ENCODE peak calls at places on chromosomes 1 and 21, in ten cellular contexts. One of them, this sample, is unnamed.
A peak's percentile ranks its signal among the peaks of the same experiment; 100 is the strongest.

GRCh38 chr21:24197956-24198355 is 1409.3 kb downstream of the MRPL39 start:
- DNase-seq in aorta: no peak
- DNase-seq in WTC11: no peak
- DNase-seq in M059J: no peak
- DNase-seq in stimulated activated CD8-positive, alpha-beta memory T cell treated with anti-CD3 and anti-CD28 coated beads, Interleukin-4, amount 100 ng/mL, for 1 hour: no peak
- DNase-seq in T-helper 2 cell: no peak
- DNase-seq in C1 segment of cervical spinal cord: no peak
- DNase-seq in SK-N-SH: no peak
- DNase-seq in bronchial epithelial cell: no peak
- DNase-seq in stimulated activated CD4-positive, alpha-beta T cell treated with anti-CD3 and anti-CD28 coated beads, Interleukin-12 subunit alpha, Interleukin-12 subunit beta, amount 100 ng/mL, for 48 hours: no peak
- DNase-seq in this sample: no peak

GRCh38 chr1:21762022-21762404 is 20.9 kb downstream of the USP48 start:
- DNase-seq in WTC11: no peak
- DNase-seq in stimulated activated CD4-positive, alpha-beta T cell treated with anti-CD3 and anti-CD28 coated beads, Interleukin-12 subunit alpha, Interleukin-12 subunit beta, amount 100 ng/mL, for 48 hours: no peak
- DNase-seq in M059J: no peak
- DNase-seq in bronchial epithelial cell: no peak
- DNase-seq in C1 segment of cervical spinal cord: no peak
- DNase-seq in aorta: no peak
- DNase-seq in stimulated activated CD8-positive, alpha-beta memory T cell treated with anti-CD3 and anti-CD28 coated beads, Interleukin-4, amount 100 ng/mL, for 1 hour: no peak
- DNase-seq in SK-N-SH: no peak
- DNase-seq in T-helper 2 cell: no peak
- DNase-seq in this sample: no peak

GRCh38 chr1:11736746-11737639 is 1.1 kb downstream of the AGTRAP start:
- DNase-seq in M059J: peak; percentile 77
- DNase-seq in WTC11: peak; percentile 46
- DNase-seq in T-helper 2 cell: peak; percentile 24
- DNase-seq in SK-N-SH: peak; percentile 66
- DNase-seq in aorta: peak; percentile 72
- DNase-seq in stimulated activated CD4-positive, alpha-beta T cell treated with anti-CD3 and anti-CD28 coated beads, Interleukin-12 subunit alpha, Interleukin-12 subunit beta, amount 100 ng/mL, for 48 hours: no peak
- DNase-seq in bronchial epithelial cell: peak; percentile 99
- DNase-seq in stimulated activated CD8-positive, alpha-beta memory T cell treated with anti-CD3 and anti-CD28 coated beads, Interleukin-4, amount 100 ng/mL, for 1 hour: no peak
- DNase-seq in C1 segment of cervical spinal cord: peak; percentile 72
- DNase-seq in this sample: peak; percentile 49

GRCh38 chr1:172967936-172968335 is 82.8 kb downstream of the TNFSF18 start:
- DNase-seq in aorta: no peak
- DNase-seq in stimulated activated CD4-positive, alpha-beta T cell treated with anti-CD3 and anti-CD28 coated beads, Interleukin-12 subunit alpha, Interleukin-12 subunit beta, amount 100 ng/mL, for 48 hours: no peak
- DNase-seq in WTC11: no peak
- DNase-seq in stimulated activated CD8-positive, alpha-beta memory T cell treated with anti-CD3 and anti-CD28 coated beads, Interleukin-4, amount 100 ng/mL, for 1 hour: no peak
- DNase-seq in C1 segment of cervical spinal cord: no peak
- DNase-seq in T-helper 2 cell: no peak
- DNase-seq in bronchial epithelial cell: no peak
- DNase-seq in M059J: peak; percentile 35
- DNase-seq in SK-N-SH: no peak
- DNase-seq in this sample: no peak

GRCh38 chr1:24724345-24725208 is 20.7 kb upstream of the CLIC4 start:
- DNase-seq in WTC11: peak; percentile 41
- DNase-seq in stimulated activated CD4-positive, alpha-beta T cell treated with anti-CD3 and anti-CD28 coated beads, Interleukin-12 subunit alpha, Interleukin-12 subunit beta, amount 100 ng/mL, for 48 hours: no peak
- DNase-seq in T-helper 2 cell: no peak
- DNase-seq in M059J: peak; percentile 95
- DNase-seq in stimulated activated CD8-positive, alpha-beta memory T cell treated with anti-CD3 and anti-CD28 coated beads, Interleukin-4, amount 100 ng/mL, for 1 hour: no peak
- DNase-seq in C1 segment of cervical spinal cord: no peak
- DNase-seq in bronchial epithelial cell: no peak
- DNase-seq in aorta: no peak
- DNase-seq in SK-N-SH: no peak
- DNase-seq in this sample: no peak

GRCh38 chr1:101112051-101112770 is 86.6 kb upstream of the DPH5 start:
- DNase-seq in M059J: no peak
- DNase-seq in T-helper 2 cell: peak; percentile 61
- DNase-seq in WTC11: no peak
- DNase-seq in aorta: peak; percentile 81
- DNase-seq in bronchial epithelial cell: no peak
- DNase-seq in stimulated activated CD8-positive, alpha-beta memory T cell treated with anti-CD3 and anti-CD28 coated beads, Interleukin-4, amount 100 ng/mL, for 1 hour: peak; percentile 42
- DNase-seq in SK-N-SH: no peak
- DNase-seq in C1 segment of cervical spinal cord: no peak
- DNase-seq in stimulated activated CD4-positive, alpha-beta T cell treated with anti-CD3 and anti-CD28 coated beads, Interleukin-12 subunit alpha, Interleukin-12 subunit beta, amount 100 ng/mL, for 48 hours: peak; percentile 29
- DNase-seq in this sample: no peak

GRCh38 chr1:32538887-32539583 is at the start of gene ZBTB8A:
- DNase-seq in M059J: peak; percentile 73
- DNase-seq in WTC11: peak; percentile 54
- DNase-seq in stimulated activated CD8-positive, alpha-beta memory T cell treated with anti-CD3 and anti-CD28 coated beads, Interleukin-4, amount 100 ng/mL, for 1 hour: no peak
- DNase-seq in T-helper 2 cell: no peak
- DNase-seq in SK-N-SH: peak; percentile 83
- DNase-seq in C1 segment of cervical spinal cord: peak; percentile 29
- DNase-seq in bronchial epithelial cell: peak; percentile 63
- DNase-seq in aorta: peak; percentile 49
- DNase-seq in stimulated activated CD4-positive, alpha-beta T cell treated with anti-CD3 and anti-CD28 coated beads, Interleukin-12 subunit alpha, Interleukin-12 subunit beta, amount 100 ng/mL, for 48 hours: no peak
- DNase-seq in this sample: no peak

GRCh38 chr1:79128726-79129125 is 122.2 kb upstream of the ADGRL4 start:
- DNase-seq in bronchial epithelial cell: peak; percentile 66
- DNase-seq in aorta: no peak
- DNase-seq in SK-N-SH: peak; percentile 12
- DNase-seq in C1 segment of cervical spinal cord: no peak
- DNase-seq in M059J: peak; percentile 72
- DNase-seq in T-helper 2 cell: no peak
- DNase-seq in stimulated activated CD8-positive, alpha-beta memory T cell treated with anti-CD3 and anti-CD28 coated beads, Interleukin-4, amount 100 ng/mL, for 1 hour: no peak
- DNase-seq in WTC11: no peak
- DNase-seq in stimulated activated CD4-positive, alpha-beta T cell treated with anti-CD3 and anti-CD28 coated beads, Interleukin-12 subunit alpha, Interleukin-12 subunit beta, amount 100 ng/mL, for 48 hours: no peak
- DNase-seq in this sample: no peak

GRCh38 chr1:156282143-156282478 is 514 bp downstream of the SMG5 start:
- DNase-seq in T-helper 2 cell: no peak
- DNase-seq in WTC11: no peak
- DNase-seq in aorta: no peak
- DNase-seq in SK-N-SH: no peak
- DNase-seq in stimulated activated CD4-positive, alpha-beta T cell treated with anti-CD3 and anti-CD28 coated beads, Interleukin-12 subunit alpha, Interleukin-12 subunit beta, amount 100 ng/mL, for 48 hours: no peak
- DNase-seq in M059J: peak; percentile 48
- DNase-seq in stimulated activated CD8-positive, alpha-beta memory T cell treated with anti-CD3 and anti-CD28 coated beads, Interleukin-4, amount 100 ng/mL, for 1 hour: no peak
- DNase-seq in bronchial epithelial cell: peak; percentile 44
- DNase-seq in C1 segment of cervical spinal cord: no peak
- DNase-seq in this sample: no peak

GRCh38 chr1:181479137-181479745 is 4.1 kb upstream of the CACNA1E start:
- DNase-seq in T-helper 2 cell: no peak
- DNase-seq in WTC11: peak; percentile 56
- DNase-seq in bronchial epithelial cell: peak; percentile 69
- DNase-seq in stimulated activated CD8-positive, alpha-beta memory T cell treated with anti-CD3 and anti-CD28 coated beads, Interleukin-4, amount 100 ng/mL, for 1 hour: no peak
- DNase-seq in stimulated activated CD4-positive, alpha-beta T cell treated with anti-CD3 and anti-CD28 coated beads, Interleukin-12 subunit alpha, Interleukin-12 subunit beta, amount 100 ng/mL, for 48 hours: peak; percentile 14
- DNase-seq in aorta: no peak
- DNase-seq in C1 segment of cervical spinal cord: peak; percentile 19
- DNase-seq in SK-N-SH: peak; percentile 78
- DNase-seq in M059J: peak; percentile 51
- DNase-seq in this sample: peak; percentile 3

GRCh38 chr1:227805606-227806197 is 9.8 kb upstream of the PRSS38 start:
- DNase-seq in M059J: peak; percentile 99
- DNase-seq in SK-N-SH: no peak
- DNase-seq in bronchial epithelial cell: peak; percentile 99
- DNase-seq in T-helper 2 cell: no peak
- DNase-seq in aorta: no peak
- DNase-seq in stimulated activated CD4-positive, alpha-beta T cell treated with anti-CD3 and anti-CD28 coated beads, Interleukin-12 subunit alpha, Interleukin-12 subunit beta, amount 100 ng/mL, for 48 hours: no peak
- DNase-seq in stimulated activated CD8-positive, alpha-beta memory T cell treated with anti-CD3 and anti-CD28 coated beads, Interleukin-4, amount 100 ng/mL, for 1 hour: no peak
- DNase-seq in C1 segment of cervical spinal cord: no peak
- DNase-seq in WTC11: no peak
- DNase-seq in this sample: no peak

GRCh38 chr1:78676347-78676982 is 26.8 kb downstream of the IFI44 start:
- DNase-seq in stimulated activated CD4-positive, alpha-beta T cell treated with anti-CD3 and anti-CD28 coated beads, Interleukin-12 subunit alpha, Interleukin-12 subunit beta, amount 100 ng/mL, for 48 hours: peak; percentile 56
- DNase-seq in stimulated activated CD8-positive, alpha-beta memory T cell treated with anti-CD3 and anti-CD28 coated beads, Interleukin-4, amount 100 ng/mL, for 1 hour: peak; percentile 20
- DNase-seq in C1 segment of cervical spinal cord: no peak
- DNase-seq in bronchial epithelial cell: peak; percentile 61
- DNase-seq in M059J: peak; percentile 76
- DNase-seq in SK-N-SH: peak; percentile 28
- DNase-seq in T-helper 2 cell: peak; percentile 31
- DNase-seq in aorta: no peak
- DNase-seq in WTC11: no peak
- DNase-seq in this sample: no peak